ENCODE peak calls at places on chromosomes 7 and 10, in nine cellular contexts. X is AG09309; C is activated CD4-positive, CD25-positive, alpha-beta regulatory T cell; P is iris pigment epithelial cell; N is GM20000; I is activated naive CD8-positive, alpha-beta T cell treated with anti-CD3 and anti-CD28 coated beads, Interleukin-2, amount 10 ng/mL, durations not matched to agents 7 days and 5 days; G is ovary; O is GM04503; T is AG08395. R is an unnamed sample.

GRCh38 chr7:155062431-155062830 is 7.7 kb upstream of the HTR5A start:
- DNase-seq in G (no peak), I (no peak), T (no peak), X (no peak), N (no peak), C (no peak), P (no peak), O (no peak), R (no peak)

GRCh38 chr10:32985781-32986350 is 27.8 kb upstream of the ITGB1 start:
- DNase-seq in C (no peak), P (peak), O (peak), I (no peak), N (no peak), G (no peak), X (no peak), T (peak), R (no peak)

GRCh38 chr7:138116156-138116555 is 39.9 kb downstream of the AKR1D1 start:
- DNase-seq in X (no peak), O (no peak), I (no peak), N (no peak), T (no peak), C (no peak), P (peak), G (no peak), R (no peak)

GRCh38 chr10:5809541-5810154 is 3.6 kb downstream of the GDI2 start:
- DNase-seq in I (no peak), C (no peak), N (no peak), G (no peak), O (no peak), P (peak), X (no peak), T (no peak), R (no peak)

GRCh38 chr7:144028547-144028946 is 20.2 kb upstream of the OR2A5 start:
- DNase-seq in G (no peak), I (no peak), P (no peak), X (no peak), O (no peak), T (no peak), N (no peak), C (no peak), R (no peak)

GRCh38 chr10:11154809-11155208 is 137.1 kb downstream of the CELF2 start:
- DNase-seq in P (no peak), O (no peak), X (no peak), G (no peak), I (no peak), C (no peak), N (no peak), T (peak), R (no peak)

GRCh38 chr7:134513169-134513752 is 14.1 kb upstream of the AKR1B10 start:
- DNase-seq in N (peak), T (peak), I (no peak), O (no peak), C (no peak), X (no peak), P (peak), G (no peak), R (no peak)

GRCh38 chr10:641149-642010 is 48.1 kb downstream of the DIP2C start:
- DNase-seq in N (no peak), P (no peak), X (no peak), T (no peak), G (no peak), C (no peak), I (no peak), O (no peak), R (no peak)

GRCh38 chr7:27873981-27874957 is 134.3 kb downstream of the TAX1BP1 start:
- DNase-seq in T (peak), G (peak), P (peak), X (no peak), I (no peak), C (no peak), O (peak), N (no peak), R (peak)

GRCh38 chr10:28839600-28840007 is 162.3 kb downstream of the BAMBI start:
- DNase-seq in X (no peak), P (peak), T (no peak), O (no peak), C (no peak), G (peak), I (no peak), N (no peak), R (no peak)

GRCh38 chr10:59206204-59206720 is 29.8 kb downstream of the PHYHIPL start:
- DNase-seq in N (no peak), O (no peak), C (no peak), P (no peak), T (no peak), I (no peak), G (no peak), X (no peak), R (no peak)

GRCh38 chr7:128988372-128988771 is 50.6 kb downstream of the IRF5 start:
- DNase-seq in P (no peak), G (no peak), T (no peak), I (no peak), N (no peak), C (no peak), O (no peak), X (no peak), R (no peak)

GRCh38 chr7:1598961-1599360 is 29.1 kb upstream of the PSMG3 start:
- DNase-seq in X (no peak), I (no peak), T (no peak), O (no peak), G (no peak), P (no peak), N (no peak), C (no peak), R (no peak)

GRCh38 chr10:30999084-30999712 is 32.5 kb downstream of the ZNF438 start:
- DNase-seq in C (no peak), I (no peak), N (no peak), P (peak), T (no peak), X (no peak), O (no peak), G (no peak), R (no peak)

GRCh38 chr7:46321556-46322205 is 400.6 kb upstream of the IGFBP3 start:
- DNase-seq in G (no peak), T (no peak), C (no peak), I (no peak), X (no peak), N (no peak), P (peak), O (no peak), R (no peak)

GRCh38 chr7:44884553-44885393 is 557 bp downstream of the PURB start:
- DNase-seq in T (peak), G (peak), N (peak), C (peak), P (peak), I (peak), X (no peak), O (peak), R (no peak)

GRCh38 chr10:102705531-102705930 is 8.7 kb downstream of the ARL3 start:
- DNase-seq in C (no peak), G (no peak), T (no peak), I (no peak), N (no peak), X (no peak), O (no peak), P (no peak), R (no peak)

GRCh38 chr10:97016728-97017473 is 168.9 kb downstream of the SLIT1 start:
- DNase-seq in C (no peak), O (no peak), T (no peak), X (no peak), G (no peak), N (peak), I (peak), P (no peak), R (no peak)